ENCODE peak calls at places on chromosome 17, in nine cellular contexts. C is A172; Z is activated T-cell treated with anti-CD3 and anti-CD28 coated beads, Interleukin-2, amount 50 U/mL, for 1 hour; X is T follicular helper cell; J is NCI-H2081; V is posterior cingulate gyrus; M is T-helper 17 cell; U is fibroblast of mammary gland; B is central memory CD8-positive, alpha-beta T cell. Y is an unnamed sample.

GRCh38 chr17:78226752-78227454 is 4.5 kb upstream of the TMEM235 start:
- DNase-seq in C (peak), Z (no peak), X (no peak), J (peak), V (no peak), M (no peak), U (no peak), B (no peak), Y (no peak)

GRCh38 chr17:49730078-49730786 is 22.5 kb upstream of the SLC35B1 start:
- DNase-seq in C (no peak), Z (no peak), X (no peak), J (no peak), V (no peak), M (no peak), U (peak), B (no peak), Y (no peak)

GRCh38 chr17:76161619-76162222 is 20.7 kb upstream of the FOXJ1 start:
- DNase-seq in C (no peak), Z (peak), X (no peak), J (no peak), V (no peak), M (no peak), U (no peak), B (no peak), Y (no peak)

GRCh38 chr17:27049104-27049784 is 244.7 kb upstream of the WSB1 start:
- DNase-seq in C (peak), Z (no peak), X (no peak), J (no peak), V (no peak), M (no peak), U (no peak), B (no peak), Y (peak)

GRCh38 chr17:75571197-75571884 is 16.3 kb upstream of the MYO15B start:
- DNase-seq in C (no peak), Z (no peak), X (no peak), J (no peak), V (no peak), M (no peak), U (no peak), B (no peak), Y (no peak)

GRCh38 chr17:75689441-75689873 is 22.3 kb downstream of the SAP30BP start:
- DNase-seq in C (no peak), Z (peak), X (peak), J (peak), V (no peak), M (no peak), U (no peak), B (peak), Y (peak)

GRCh38 chr17:57461082-57461481 is 204.8 kb downstream of the MSI2 start:
- DNase-seq in C (peak), Z (no peak), X (no peak), J (no peak), V (no peak), M (no peak), U (peak), B (no peak), Y (peak)

GRCh38 chr17:17385502-17385901 is 82.3 kb downstream of the NT5M start:
- DNase-seq in C (no peak), Z (no peak), X (no peak), J (no peak), V (peak), M (no peak), U (no peak), B (no peak), Y (no peak)

GRCh38 chr17:45138911-45139532 is 3.5 kb downstream of the ACBD4 start:
- DNase-seq in C (no peak), Z (no peak), X (no peak), J (no peak), V (no peak), M (no peak), U (no peak), B (no peak), Y (no peak)

GRCh38 chr17:8162997-8163977 is 539 bp upstream of the VAMP2 start:
- DNase-seq in C (no peak), Z (no peak), X (no peak), J (no peak), V (no peak), M (no peak), U (no peak), B (no peak), Y (no peak)

GRCh38 chr17:66953661-66954060 is 10.8 kb upstream of the CACNG4 start:
- DNase-seq in C (peak), Z (no peak), X (no peak), J (no peak), V (peak), M (no peak), U (no peak), B (no peak), Y (no peak)

GRCh38 chr17:4721203-4722135 is 9.8 kb upstream of the MED11 start:
- DNase-seq in C (peak), Z (no peak), X (no peak), J (no peak), V (no peak), M (no peak), U (peak), B (peak), Y (no peak)

GRCh38 chr17:73215414-73215813 is 22.6 kb downstream of the COG1 start:
- DNase-seq in C (no peak), Z (no peak), X (no peak), J (no peak), V (no peak), M (no peak), U (no peak), B (no peak), Y (no peak)

GRCh38 chr17:42233994-42234393 is 39.7 kb upstream of the GHDC start:
- DNase-seq in C (no peak), Z (no peak), X (no peak), J (no peak), V (no peak), M (no peak), U (no peak), B (no peak), Y (no peak)

GRCh38 chr17:30091771-30092170 is 24.8 kb upstream of the NSRP1 start:
- DNase-seq in C (peak), Z (no peak), X (no peak), J (no peak), V (no peak), M (no peak), U (peak), B (no peak), Y (no peak)

GRCh38 chr17:39138416-39139136 is 12.9 kb downstream of the PLXDC1 start:
- DNase-seq in C (peak), Z (no peak), X (no peak), J (no peak), V (no peak), M (no peak), U (no peak), B (no peak), Y (no peak)

GRCh38 chr17:63634163-63634562 is 11.9 kb downstream of the MAP3K3 start:
- DNase-seq in C (no peak), Z (no peak), X (no peak), J (no peak), V (no peak), M (no peak), U (no peak), B (no peak), Y (no peak)

GRCh38 chr17:5854871-5855554 is 215.2 kb upstream of the WSCD1 start:
- DNase-seq in C (no peak), Z (no peak), X (no peak), J (no peak), V (no peak), M (no peak), U (no peak), B (no peak), Y (no peak)

GRCh38 chr17:69143683-69144231 is 2.1 kb upstream of the ABCA6 start:
- DNase-seq in C (no peak), Z (no peak), X (no peak), J (no peak), V (no peak), M (no peak), U (no peak), B (no peak), Y (no peak)

Y was measured in mammary epithelial cell.